ENCODE peak calls at places on chromosomes 13 and 19, in four cellular contexts. K is activated CD4-positive, alpha-beta T cell treated with anti-CD3 and anti-CD28 coated beads, Interleukin-2, amount 50 U/mL, for 48 hours; D is stimulated activated CD8-positive, alpha-beta memory T cell treated with anti-CD3 and anti-CD28 coated beads, Interleukin-7, amount 100 ng/mL, for 1 hour; Z is activated T-helper 2 cell treated with anti-CD3 and anti-CD28 coated beads, Interferon-gamma antibody, Interleukin-2, Interleukin-4, amounts not matched to agents 10 μg/mL and 5 μg/mL and 100 μg/mL, durations not matched to agents 14 hours and 24 hours and 36 hours. S is an unnamed sample.

GRCh38 chr13:101925731-101926130 is 473.3 kb downstream of the ITGBL1 start:
- DNase-seq in D (no peak), Z (no peak), K (no peak), S (no peak)

GRCh38 chr13:51221674-51222509 is at the start of gene FAM124A:
- DNase-seq in Z (peak; percentile 29), K (peak; percentile 59), D (no peak), S (peak; percentile 66)

GRCh38 chr13:100392709-100393630 is 195.6 kb downstream of the GGACT start:
- DNase-seq in K (peak; percentile 75), Z (peak; percentile 41), D (peak; percentile 4), S (peak; percentile 94)

GRCh38 chr19:12723383-12723642 is 419 bp downstream of the TNPO2 start:
- DNase-seq in K (no peak), Z (no peak), D (no peak), S (no peak)

GRCh38 chr19:16066611-16067104 is 9.6 kb upstream of the TPM4 start:
- DNase-seq in D (no peak), Z (no peak), K (peak; percentile 67), S (peak; percentile 62)

GRCh38 chr19:6588508-6589345 is 2.2 kb downstream of the CD70 start:
- DNase-seq in Z (no peak), D (no peak), K (no peak), S (no peak)

GRCh38 chr19:1901940-1902404 is 3.2 kb upstream of the ADAT3 start:
- DNase-seq in D (no peak), K (no peak), Z (no peak), S (no peak)

GRCh38 chr19:19345232-19345631 is 24.6 kb downstream of the MAU2 start:
- DNase-seq in Z (no peak), K (no peak), D (no peak), S (no peak)

GRCh38 chr19:49579947-49580263 is 451 bp downstream of the NOSIP start:
- DNase-seq in K (no peak), D (no peak), Z (no peak), S (no peak)

GRCh38 chr19:54030895-54031586 is 32.7 kb downstream of the VSTM1 start:
- DNase-seq in Z (no peak), K (no peak), D (no peak), S (no peak)

GRCh38 chr13:113393226-113393571 is 29.3 kb upstream of the GRTP1 start:
- DNase-seq in D (no peak), Z (no peak), K (no peak), S (no peak)

S was measured in AML-193.